ENCODE peak calls at places on chromosomes 11 and 22, in five cellular contexts. One of them, this sample, is unnamed.

GRCh38 chr11:70433966-70434812 is 35.9 kb downstream of the CTTN start:
- DNase-seq in nephron progenitor cell: no peak
- DNase-seq in NB4: no peak
- DNase-seq in fibroblast of the aortic adventitia: no peak
- DNase-seq in cardiac muscle cell: no peak
- DNase-seq in this sample: no peak

GRCh38 chr11:46675288-46675851 is 25.0 kb downstream of the ARHGAP1 start:
- DNase-seq in cardiac muscle cell: no peak
- DNase-seq in NB4: no peak
- DNase-seq in nephron progenitor cell: no peak
- DNase-seq in fibroblast of the aortic adventitia: peak
- DNase-seq in this sample: no peak

GRCh38 chr11:11313902-11314692 is 39.0 kb downstream of the CSNK2A3 start:
- DNase-seq in cardiac muscle cell: peak
- DNase-seq in nephron progenitor cell: no peak
- DNase-seq in NB4: no peak
- DNase-seq in fibroblast of the aortic adventitia: no peak
- DNase-seq in this sample: no peak

GRCh38 chr11:126926376-126926791 is 74.2 kb downstream of the KIRREL3 start:
- DNase-seq in nephron progenitor cell: no peak
- DNase-seq in NB4: no peak
- DNase-seq in fibroblast of the aortic adventitia: no peak
- DNase-seq in cardiac muscle cell: no peak
- DNase-seq in this sample: no peak

GRCh38 chr11:59423835-59424234 is 2.4 kb downstream of the OR5A2 start:
- DNase-seq in NB4: no peak
- DNase-seq in fibroblast of the aortic adventitia: no peak
- DNase-seq in nephron progenitor cell: no peak
- DNase-seq in cardiac muscle cell: no peak
- DNase-seq in this sample: no peak

GRCh38 chr22:44639891-44640617 is 62.0 kb upstream of the PRR5 start:
- DNase-seq in NB4: no peak
- DNase-seq in cardiac muscle cell: no peak
- DNase-seq in fibroblast of the aortic adventitia: no peak
- DNase-seq in nephron progenitor cell: no peak
- DNase-seq in this sample: no peak

GRCh38 chr11:115718945-115719344 is 214.7 kb upstream of the CADM1 start:
- DNase-seq in nephron progenitor cell: no peak
- DNase-seq in cardiac muscle cell: no peak
- DNase-seq in NB4: no peak
- DNase-seq in fibroblast of the aortic adventitia: no peak
- DNase-seq in this sample: no peak

GRCh38 chr22:21082248-21082647 is 36.5 kb downstream of the LRRC74B start:
- DNase-seq in cardiac muscle cell: no peak
- DNase-seq in fibroblast of the aortic adventitia: no peak
- DNase-seq in nephron progenitor cell: no peak
- DNase-seq in NB4: no peak
- DNase-seq in this sample: no peak

GRCh38 chr11:69658606-69659450 is 16.3 kb downstream of the LTO1 start:
- DNase-seq in NB4: no peak
- DNase-seq in cardiac muscle cell: no peak
- DNase-seq in fibroblast of the aortic adventitia: no peak
- DNase-seq in nephron progenitor cell: no peak
- DNase-seq in this sample: no peak

GRCh38 chr11:13315517-13316432 is 38.2 kb downstream of the BMAL1 start:
- DNase-seq in NB4: no peak
- DNase-seq in fibroblast of the aortic adventitia: no peak
- DNase-seq in cardiac muscle cell: no peak
- DNase-seq in nephron progenitor cell: no peak
- DNase-seq in this sample: no peak

GRCh38 chr11:14973621-14974020 is 1.5 kb upstream of the CALCA start:
- DNase-seq in NB4: no peak
- DNase-seq in nephron progenitor cell: peak
- DNase-seq in fibroblast of the aortic adventitia: peak
- DNase-seq in cardiac muscle cell: peak
- DNase-seq in this sample: no peak

GRCh38 chr22:32556150-32556549 is 81.5 kb downstream of the FBXO7 start:
- DNase-seq in cardiac muscle cell: no peak
- DNase-seq in nephron progenitor cell: no peak
- DNase-seq in NB4: no peak
- DNase-seq in fibroblast of the aortic adventitia: no peak
- DNase-seq in this sample: no peak

GRCh38 chr11:74570266-74571061 is 21.9 kb upstream of the POLD3 start:
- DNase-seq in nephron progenitor cell: peak
- DNase-seq in fibroblast of the aortic adventitia: peak
- DNase-seq in cardiac muscle cell: peak
- DNase-seq in NB4: peak
- DNase-seq in this sample: peak

GRCh38 chr11:122843281-122844150 is 5.2 kb downstream of the CRTAM start:
- DNase-seq in cardiac muscle cell: no peak
- DNase-seq in fibroblast of the aortic adventitia: no peak
- DNase-seq in NB4: no peak
- DNase-seq in nephron progenitor cell: no peak
- DNase-seq in this sample: peak

GRCh38 chr11:592501-592900 is 16.2 kb downstream of the PHRF1 start:
- DNase-seq in cardiac muscle cell: no peak
- DNase-seq in nephron progenitor cell: no peak
- DNase-seq in NB4: no peak
- DNase-seq in fibroblast of the aortic adventitia: no peak
- DNase-seq in this sample: no peak

GRCh38 chr11:31921066-31921465 is 109.9 kb upstream of the PAX6 start:
- DNase-seq in cardiac muscle cell: no peak
- DNase-seq in NB4: no peak
- DNase-seq in fibroblast of the aortic adventitia: peak
- DNase-seq in nephron progenitor cell: no peak
- DNase-seq in this sample: no peak

GRCh38 chr11:6303657-6304056 is 16.6 kb downstream of the CAVIN3 start:
- DNase-seq in nephron progenitor cell: no peak
- DNase-seq in NB4: no peak
- DNase-seq in cardiac muscle cell: peak
- DNase-seq in fibroblast of the aortic adventitia: no peak
- DNase-seq in this sample: no peak

GRCh38 chr11:77411717-77412441 is 62.0 kb downstream of the PAK1 start:
- DNase-seq in nephron progenitor cell: peak
- DNase-seq in fibroblast of the aortic adventitia: peak
- DNase-seq in cardiac muscle cell: peak
- DNase-seq in NB4: peak
- DNase-seq in this sample: peak

GRCh38 chr11:112165049-112165448 is 1.2 kb upstream of the IL18 start:
- DNase-seq in cardiac muscle cell: no peak
- DNase-seq in NB4: no peak
- DNase-seq in nephron progenitor cell: no peak
- DNase-seq in fibroblast of the aortic adventitia: no peak
- DNase-seq in this sample: no peak

GRCh38 chr22:22210375-22210774 is 34.2 kb upstream of the VPREB1 start:
- DNase-seq in fibroblast of the aortic adventitia: peak
- DNase-seq in NB4: peak
- DNase-seq in nephron progenitor cell: no peak
- DNase-seq in cardiac muscle cell: no peak
- DNase-seq in this sample: peak

GRCh38 chr22:22754961-22755777 is 110.8 kb downstream of the GGTLC2 start:
- DNase-seq in cardiac muscle cell: no peak
- DNase-seq in NB4: no peak
- DNase-seq in nephron progenitor cell: no peak
- DNase-seq in fibroblast of the aortic adventitia: no peak
- DNase-seq in this sample: no peak

GRCh38 chr11:32131321-32131720 is 40.4 kb downstream of the RCN1 start:
- DNase-seq in fibroblast of the aortic adventitia: no peak
- DNase-seq in NB4: no peak
- DNase-seq in nephron progenitor cell: no peak
- DNase-seq in cardiac muscle cell: no peak
- DNase-seq in this sample: no peak

GRCh38 chr11:45942381-45942780 is 19.9 kb downstream of the LARGE2 start:
- DNase-seq in fibroblast of the aortic adventitia: no peak
- DNase-seq in nephron progenitor cell: no peak
- DNase-seq in NB4: no peak
- DNase-seq in cardiac muscle cell: no peak
- DNase-seq in this sample: no peak

GRCh38 chr11:71440021-71440755 is 8.0 kb downstream of the DHCR7 start:
- DNase-seq in cardiac muscle cell: no peak
- DNase-seq in fibroblast of the aortic adventitia: no peak
- DNase-seq in NB4: no peak
- DNase-seq in nephron progenitor cell: no peak
- DNase-seq in this sample: no peak

DNA sequence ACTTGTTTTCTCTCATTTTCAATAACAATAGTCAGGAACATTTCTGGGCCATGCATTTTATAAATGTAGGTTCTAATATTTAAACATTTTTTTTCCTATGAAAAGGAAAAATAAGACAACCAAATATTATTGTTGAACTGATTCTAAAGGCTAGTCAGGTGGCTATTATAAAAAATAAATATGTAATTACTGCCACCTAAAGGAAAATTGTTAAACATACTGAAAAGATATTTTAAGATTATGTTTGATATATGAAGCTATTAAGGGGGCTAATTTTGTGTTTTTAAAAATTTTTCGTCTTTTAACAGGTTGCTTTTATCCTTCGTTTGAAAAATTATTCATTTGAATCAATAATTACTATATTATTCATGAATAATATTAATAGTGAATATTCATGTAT is 62.2 kb upstream of the FDX1 start:
- DNase-seq in NB4: no peak
- DNase-seq in nephron progenitor cell: no peak
- DNase-seq in cardiac muscle cell: no peak
- DNase-seq in fibroblast of the aortic adventitia: peak
- DNase-seq in this sample: no peak
- TF ChIP-seq CTCF in NB4: no peak
- TF ChIP-seq CTCF in nephron progenitor cell: no peak
- TF ChIP-seq CTCF in cardiac muscle cell: peak
- TF ChIP-seq CTCF in fibroblast of the aortic adventitia: no peak
- TF ChIP-seq CTCF in this sample: no peak

GRCh38 chr11:118353084-118353710 is 6.2 kb upstream of the UBE4A start:
- DNase-seq in nephron progenitor cell: no peak
- DNase-seq in fibroblast of the aortic adventitia: peak
- DNase-seq in cardiac muscle cell: peak
- DNase-seq in NB4: peak
- DNase-seq in this sample: no peak
- TF ChIP-seq CTCF in nephron progenitor cell: peak
- TF ChIP-seq CTCF in fibroblast of the aortic adventitia: peak
- TF ChIP-seq CTCF in cardiac muscle cell: peak
- TF ChIP-seq CTCF in NB4: peak
- TF ChIP-seq CTCF in this sample: no peak

GRCh38 chr11:66247295-66247694 is 21.1 kb upstream of the RAB1B start:
- DNase-seq in fibroblast of the aortic adventitia: no peak
- DNase-seq in cardiac muscle cell: no peak
- DNase-seq in nephron progenitor cell: no peak
- DNase-seq in NB4: no peak
- DNase-seq in this sample: no peak
- TF ChIP-seq CTCF in fibroblast of the aortic adventitia: no peak
- TF ChIP-seq CTCF in cardiac muscle cell: no peak
- TF ChIP-seq CTCF in nephron progenitor cell: no peak
- TF ChIP-seq CTCF in NB4: no peak
- TF ChIP-seq CTCF in this sample: no peak

DNA sequence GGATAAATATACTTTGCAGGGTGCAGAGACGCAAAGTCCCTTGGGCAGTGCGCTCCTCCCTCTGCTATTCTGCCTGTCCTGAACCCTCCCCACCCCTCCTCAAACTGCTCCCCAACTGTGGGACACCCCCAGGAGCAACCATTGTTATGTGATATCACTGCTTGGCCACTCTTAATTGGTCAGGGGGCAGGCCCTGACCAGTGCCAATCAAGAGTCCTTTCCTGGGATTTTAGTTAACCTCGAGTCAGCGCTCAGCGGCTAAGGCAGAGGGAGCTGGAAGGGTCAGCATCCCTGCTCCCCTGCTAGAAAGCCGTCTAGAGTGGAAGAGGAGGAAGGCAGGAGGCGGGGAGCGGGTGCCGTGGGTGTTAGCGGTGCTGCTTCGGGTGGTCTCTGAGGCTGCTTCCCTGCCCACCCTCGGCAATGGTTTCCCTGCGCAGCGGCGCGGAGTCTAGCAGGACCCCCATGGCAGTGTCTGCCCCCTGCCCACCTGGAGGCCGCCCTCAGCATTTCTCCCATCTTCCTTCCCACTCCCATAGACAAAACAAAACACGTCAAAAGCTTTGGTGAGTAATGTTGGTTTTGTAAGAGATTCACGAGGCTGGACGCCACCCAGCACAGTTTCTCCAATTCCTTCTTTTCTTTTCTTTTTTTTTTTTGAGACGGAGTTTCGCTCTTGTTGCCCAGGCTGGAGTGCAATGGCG is 38.4 kb upstream of the A4GALT start:
- DNase-seq in cardiac muscle cell: no peak
- DNase-seq in NB4: no peak
- DNase-seq in fibroblast of the aortic adventitia: peak
- DNase-seq in nephron progenitor cell: no peak
- DNase-seq in this sample: no peak
- TF ChIP-seq CTCF in cardiac muscle cell: no peak
- TF ChIP-seq CTCF in NB4: no peak
- TF ChIP-seq CTCF in fibroblast of the aortic adventitia: peak
- TF ChIP-seq CTCF in nephron progenitor cell: no peak
- TF ChIP-seq CTCF in this sample: no peak